ENCODE peak calls at places on chromosomes 2 and 18, in six cellular contexts. One of them, this sample, is unnamed. For H4K20me1, the result is how much of the 10 kb centered on the place peaks cover.

GRCh38 chr18:53441761-53442414 is 782.6 kb downstream of the MBD2 start:
- DNase-seq in SK-N-SH: peak
- DNase-seq in GM23248: no peak
- DNase-seq in PC-3: no peak
- DNase-seq in neural progenitor cell: no peak
- DNase-seq in HCT116: no peak
- DNase-seq in this sample: no peak

GRCh38 chr2:85429213-85429923 is 10.9 kb downstream of the SH2D6 start:
- DNase-seq in neural progenitor cell: no peak
- DNase-seq in SK-N-SH: no peak
- DNase-seq in HCT116: no peak
- DNase-seq in PC-3: no peak
- DNase-seq in GM23248: no peak
- DNase-seq in this sample: no peak

GRCh38 chr18:75874401-75875093 is 447.0 kb upstream of the SMIM21 start:
- DNase-seq in neural progenitor cell: no peak
- DNase-seq in SK-N-SH: no peak
- DNase-seq in PC-3: no peak
- DNase-seq in HCT116: no peak
- DNase-seq in GM23248: no peak
- DNase-seq in this sample: no peak

GRCh38 chr2:4561206-4561605 is 857.8 kb downstream of the DCDC2C start:
- DNase-seq in PC-3: no peak
- DNase-seq in GM23248: no peak
- DNase-seq in SK-N-SH: no peak
- DNase-seq in HCT116: no peak
- DNase-seq in neural progenitor cell: no peak
- DNase-seq in this sample: no peak

GRCh38 chr2:42386684-42387083 is 25.7 kb upstream of the COX7A2L start:
- DNase-seq in PC-3: peak
- DNase-seq in GM23248: peak
- DNase-seq in SK-N-SH: peak
- DNase-seq in neural progenitor cell: no peak
- DNase-seq in HCT116: peak
- DNase-seq in this sample: no peak

GRCh38 chr2:232438951-232439757 is 16.8 kb upstream of the ALPI start:
- DNase-seq in PC-3: peak
- DNase-seq in HCT116: no peak
- DNase-seq in SK-N-SH: peak
- DNase-seq in GM23248: no peak
- DNase-seq in neural progenitor cell: no peak
- DNase-seq in this sample: no peak

GRCh38 chr2:2590141-2590540 is 259.1 kb upstream of the MYT1L start:
- DNase-seq in SK-N-SH: no peak
- DNase-seq in GM23248: no peak
- DNase-seq in PC-3: no peak
- DNase-seq in neural progenitor cell: no peak
- DNase-seq in HCT116: no peak
- DNase-seq in this sample: no peak

GRCh38 chr2:151640087-151640486 is 94.2 kb downstream of the NEB start:
- DNase-seq in GM23248: no peak
- DNase-seq in neural progenitor cell: no peak
- DNase-seq in PC-3: no peak
- DNase-seq in SK-N-SH: no peak
- DNase-seq in HCT116: no peak
- DNase-seq in this sample: no peak

GRCh38 chr2:84373866-84374265 is 85.2 kb downstream of the SUCLG1 start:
- DNase-seq in neural progenitor cell: no peak
- DNase-seq in GM23248: no peak
- DNase-seq in SK-N-SH: no peak
- DNase-seq in PC-3: no peak
- DNase-seq in HCT116: no peak
- DNase-seq in this sample: no peak

GRCh38 chr2:219560893-219561178 is 10.5 kb downstream of the OBSL1 start:
- DNase-seq in GM23248: no peak
- DNase-seq in neural progenitor cell: no peak
- DNase-seq in PC-3: no peak
- DNase-seq in SK-N-SH: no peak
- DNase-seq in HCT116: no peak
- DNase-seq in this sample: no peak

GRCh38 chr2:237156131-237156856 is 70.6 kb downstream of the COPS8 start:
- DNase-seq in GM23248: peak
- DNase-seq in SK-N-SH: peak
- DNase-seq in neural progenitor cell: no peak
- DNase-seq in PC-3: no peak
- DNase-seq in HCT116: no peak
- DNase-seq in this sample: peak

GRCh38 chr2:126370208-126370607 is 285.8 kb upstream of the GYPC start:
- DNase-seq in GM23248: no peak
- DNase-seq in SK-N-SH: no peak
- DNase-seq in PC-3: no peak
- DNase-seq in neural progenitor cell: no peak
- DNase-seq in HCT116: no peak
- DNase-seq in this sample: no peak

GRCh38 chr2:217918220-217919024 is 84.4 kb downstream of the TNS1 start:
- DNase-seq in SK-N-SH: peak
- DNase-seq in neural progenitor cell: peak
- DNase-seq in GM23248: peak
- DNase-seq in HCT116: no peak
- DNase-seq in PC-3: peak
- DNase-seq in this sample: no peak
- H3K9ac ChIP-seq in SK-N-SH: no peak
- H3K9ac ChIP-seq in neural progenitor cell: no peak
- H3K9ac ChIP-seq in GM23248: no peak
- H3K9ac ChIP-seq in HCT116: no peak
- H3K9ac ChIP-seq in PC-3: no peak
- H3K9ac ChIP-seq in this sample: no peak

GRCh38 chr2:234980476-234981187 is 28.8 kb downstream of the SH3BP4 start:
- DNase-seq in neural progenitor cell: no peak
- DNase-seq in GM23248: no peak
- DNase-seq in HCT116: no peak
- DNase-seq in SK-N-SH: no peak
- DNase-seq in PC-3: peak
- DNase-seq in this sample: no peak
- H4K20me1 ChIP-seq in neural progenitor cell: half or more
- H4K20me1 ChIP-seq in GM23248: under half
- H4K20me1 ChIP-seq in HCT116: under half
- H4K20me1 ChIP-seq in SK-N-SH: under half
- H4K20me1 ChIP-seq in PC-3: under half
- H4K20me1 ChIP-seq in this sample: under half

DNA sequence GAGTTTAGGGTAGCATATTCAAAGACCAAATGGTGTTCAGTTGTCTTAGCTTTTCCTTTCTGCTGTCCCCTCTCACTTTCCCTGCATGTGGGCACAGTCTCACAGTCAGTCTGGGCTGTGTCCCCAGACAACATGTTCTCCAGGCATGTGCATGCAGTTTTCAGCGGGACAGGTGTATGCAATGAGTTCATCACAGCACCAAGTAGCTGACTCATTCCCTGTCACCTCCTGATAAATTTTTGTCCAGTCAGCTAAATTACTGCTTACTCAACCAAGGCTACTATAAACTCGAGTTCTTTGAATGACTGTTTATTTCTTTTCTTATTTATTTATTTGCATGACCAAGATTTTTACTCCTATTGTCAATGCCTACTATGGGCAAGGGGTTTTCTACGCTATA is 148.8 kb upstream of the CDH19 start:
- DNase-seq in HCT116: no peak
- DNase-seq in SK-N-SH: no peak
- DNase-seq in PC-3: peak
- DNase-seq in neural progenitor cell: no peak
- DNase-seq in GM23248: no peak
- DNase-seq in this sample: no peak
- TF ChIP-seq EZH2phosphoT487 in HCT116: no peak
- TF ChIP-seq EZH2phosphoT487 in SK-N-SH: no peak
- TF ChIP-seq EZH2phosphoT487 in PC-3: no peak
- TF ChIP-seq EZH2phosphoT487 in neural progenitor cell: no peak
- TF ChIP-seq EZH2phosphoT487 in GM23248: no peak
- TF ChIP-seq EZH2phosphoT487 in this sample: no peak

DNA sequence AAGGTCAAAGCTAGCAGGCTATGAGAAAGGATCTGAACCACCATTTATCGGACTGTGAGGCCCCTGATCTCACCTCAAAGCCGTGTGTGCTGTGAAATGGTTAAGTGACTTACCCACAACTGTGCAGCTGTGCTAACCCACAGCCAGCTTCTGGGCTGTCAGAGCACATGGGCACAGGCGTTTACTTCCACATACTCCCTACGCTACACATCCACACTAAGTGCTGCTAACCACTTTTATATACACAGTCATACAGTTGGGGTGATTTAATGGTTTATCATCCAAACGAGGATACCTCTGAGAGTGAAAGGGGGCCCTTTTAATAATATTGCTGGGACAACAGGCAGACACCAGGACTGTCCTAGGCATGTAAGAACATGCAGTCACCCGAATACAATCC is 37.3 kb downstream of the CYRIA start:
- DNase-seq in neural progenitor cell: no peak
- DNase-seq in HCT116: no peak
- DNase-seq in SK-N-SH: no peak
- DNase-seq in GM23248: no peak
- DNase-seq in PC-3: no peak
- DNase-seq in this sample: no peak
- H3K9ac ChIP-seq in neural progenitor cell: no peak
- H3K9ac ChIP-seq in HCT116: no peak
- H3K9ac ChIP-seq in SK-N-SH: no peak
- H3K9ac ChIP-seq in GM23248: no peak
- H3K9ac ChIP-seq in PC-3: no peak
- H3K9ac ChIP-seq in this sample: no peak

GRCh38 chr18:55252946-55253345 is 293.7 kb upstream of the CCDC68 start:
- DNase-seq in GM23248: no peak
- DNase-seq in PC-3: no peak
- DNase-seq in SK-N-SH: no peak
- DNase-seq in HCT116: no peak
- DNase-seq in neural progenitor cell: no peak
- DNase-seq in this sample: peak

GRCh38 chr18:55249572-55249971 is 290.3 kb upstream of the CCDC68 start:
- DNase-seq in SK-N-SH: no peak
- DNase-seq in GM23248: no peak
- DNase-seq in neural progenitor cell: no peak
- DNase-seq in PC-3: peak
- DNase-seq in HCT116: no peak
- DNase-seq in this sample: no peak

GRCh38 chr18:55252053-55252675 is 292.9 kb upstream of the CCDC68 start:
- DNase-seq in HCT116: no peak
- DNase-seq in GM23248: peak
- DNase-seq in neural progenitor cell: peak
- DNase-seq in SK-N-SH: no peak
- DNase-seq in PC-3: no peak
- DNase-seq in this sample: no peak

GRCh38 chr18:55251186-55251995 is 292.1 kb upstream of the CCDC68 start:
- DNase-seq in neural progenitor cell: peak
- DNase-seq in HCT116: no peak
- DNase-seq in GM23248: peak
- DNase-seq in SK-N-SH: no peak
- DNase-seq in PC-3: peak
- DNase-seq in this sample: no peak

GRCh38 chr18:55250729-55251128 is 291.5 kb upstream of the CCDC68 start:
- DNase-seq in GM23248: peak
- DNase-seq in SK-N-SH: no peak
- DNase-seq in PC-3: peak
- DNase-seq in neural progenitor cell: no peak
- DNase-seq in HCT116: no peak
- DNase-seq in this sample: no peak
- H4K20me1 ChIP-seq in GM23248: under half
- H4K20me1 ChIP-seq in SK-N-SH: under half
- H4K20me1 ChIP-seq in PC-3: under half
- H4K20me1 ChIP-seq in neural progenitor cell: under half
- H4K20me1 ChIP-seq in HCT116: under half
- H4K20me1 ChIP-seq in this sample: under half

GRCh38 chr18:63237911-63238710 is 81.5 kb downstream of the BCL2 start:
- DNase-seq in neural progenitor cell: peak
- DNase-seq in HCT116: peak
- DNase-seq in SK-N-SH: no peak
- DNase-seq in GM23248: peak
- DNase-seq in PC-3: peak
- DNase-seq in this sample: no peak
- TF ChIP-seq EZH2phosphoT487 in neural progenitor cell: no peak
- TF ChIP-seq EZH2phosphoT487 in HCT116: no peak
- TF ChIP-seq EZH2phosphoT487 in SK-N-SH: no peak
- TF ChIP-seq EZH2phosphoT487 in GM23248: peak
- TF ChIP-seq EZH2phosphoT487 in PC-3: no peak
- TF ChIP-seq EZH2phosphoT487 in this sample: no peak

DNA sequence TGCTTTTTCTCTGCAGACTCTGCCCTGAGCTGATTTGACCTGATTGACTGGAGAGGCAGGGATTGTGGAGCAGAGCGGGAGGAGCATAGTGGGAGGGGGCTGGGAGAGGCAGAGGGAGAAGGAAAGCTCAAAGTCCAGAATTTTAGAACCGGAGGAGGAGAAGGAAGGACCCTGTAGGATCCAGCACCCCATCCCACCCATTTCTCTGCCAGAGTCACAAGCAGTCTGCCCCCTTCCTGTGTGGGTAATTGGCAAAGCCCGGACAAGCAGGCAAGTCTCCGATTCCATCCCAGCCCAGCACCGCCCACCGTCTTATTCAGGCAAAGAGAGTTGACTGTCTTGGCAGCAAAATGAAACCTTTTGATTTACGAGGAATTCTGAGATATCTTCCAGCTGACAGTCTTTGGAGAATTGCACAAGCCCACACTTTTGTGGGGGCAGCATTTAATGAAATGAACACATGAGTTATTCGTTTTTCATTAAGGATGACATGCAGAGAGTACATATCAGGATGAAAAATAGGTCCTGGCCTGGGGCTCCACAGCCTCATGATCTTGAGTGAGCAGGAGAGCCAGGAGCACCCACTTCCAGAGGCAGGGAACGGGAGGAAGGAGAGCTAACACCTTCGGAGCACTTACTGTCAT is 103.1 kb downstream of the MCFD2 start:
- DNase-seq in PC-3: peak
- DNase-seq in GM23248: peak
- DNase-seq in neural progenitor cell: peak
- DNase-seq in HCT116: no peak
- DNase-seq in SK-N-SH: peak
- DNase-seq in this sample: no peak
- H3K9ac ChIP-seq in PC-3: no peak
- H3K9ac ChIP-seq in GM23248: peak
- H3K9ac ChIP-seq in neural progenitor cell: no peak
- H3K9ac ChIP-seq in HCT116: no peak
- H3K9ac ChIP-seq in SK-N-SH: peak
- H3K9ac ChIP-seq in this sample: no peak

GRCh38 chr2:190655570-190655969 is 6.7 kb downstream of the NAB1 start:
- DNase-seq in neural progenitor cell: no peak
- DNase-seq in GM23248: no peak
- DNase-seq in SK-N-SH: no peak
- DNase-seq in HCT116: no peak
- DNase-seq in PC-3: no peak
- DNase-seq in this sample: no peak
- H4K20me1 ChIP-seq in neural progenitor cell: half or more
- H4K20me1 ChIP-seq in GM23248: under half
- H4K20me1 ChIP-seq in SK-N-SH: under half
- H4K20me1 ChIP-seq in HCT116: under half
- H4K20me1 ChIP-seq in PC-3: under half
- H4K20me1 ChIP-seq in this sample: under half

GRCh38 chr2:98346259-98347236 is at the start of gene CNGA3:
- DNase-seq in PC-3: no peak
- DNase-seq in GM23248: peak
- DNase-seq in HCT116: no peak
- DNase-seq in SK-N-SH: peak
- DNase-seq in neural progenitor cell: peak
- DNase-seq in this sample: no peak
- TF ChIP-seq EZH2phosphoT487 in PC-3: no peak
- TF ChIP-seq EZH2phosphoT487 in GM23248: peak
- TF ChIP-seq EZH2phosphoT487 in HCT116: no peak
- TF ChIP-seq EZH2phosphoT487 in SK-N-SH: no peak
- TF ChIP-seq EZH2phosphoT487 in neural progenitor cell: peak
- TF ChIP-seq EZH2phosphoT487 in this sample: no peak